ENCODE peak calls at places on chromosomes 12 and 14, in four cellular contexts. B is stimulated activated CD4-positive, alpha-beta T cell treated with anti-CD3 and anti-CD28 coated beads, Interleukin-2, amount 100 ng/mL, for 48 hours; Q is NCI-H1092 treated with DMSO at 0.1 percent for 48 hours; W is left cardiac atrium. N is an unnamed sample.
A peak's percentile ranks its signal among the peaks of the same experiment; 100 is the strongest.

GRCh38 chr12:3247077-3247476 is 169.9 kb downstream of the TSPAN9 start:
- DNase-seq in B (no peak), W (no peak), Q (no peak), N (no peak)

GRCh38 chr12:104956870-104957301 is 1.2 kb downstream of the SLC41A2 start:
- DNase-seq in W (no peak), Q (peak; percentile 31), B (no peak), N (no peak)

GRCh38 chr14:31269599-31270195 is 62.1 kb upstream of the HECTD1 start:
- DNase-seq in B (no peak), Q (no peak), W (no peak), N (no peak)

GRCh38 chr12:119859241-119859640 is 17.9 kb downstream of the CIT start:
- DNase-seq in B (no peak), Q (no peak), W (no peak), N (no peak)

GRCh38 chr14:100560471-100560870 is 26.7 kb downstream of the BEGAIN start:
- DNase-seq in Q (no peak), W (no peak), B (no peak), N (no peak)

GRCh38 chr12:6688543-6688999 is 604 bp downstream of the ZNF384 start:
- DNase-seq in B (no peak), W (peak; percentile 50), Q (no peak), N (no peak)

GRCh38 chr14:85217412-85217811 is 312.5 kb upstream of the FLRT2 start:
- DNase-seq in B (no peak), Q (no peak), W (no peak), N (no peak)

GRCh38 chr12:29725587-29726320 is 58.0 kb downstream of the TMTC1 start:
- DNase-seq in B (no peak), Q (peak; percentile 92), W (peak; percentile 69), N (peak; percentile 42)

GRCh38 chr12:67222302-67222701 is 46.9 kb upstream of the CAND1 start:
- DNase-seq in W (no peak), Q (peak; percentile 31), B (no peak), N (peak; percentile 0)

GRCh38 chr12:127592278-127592677 is 674.7 kb upstream of the TMEM132C start:
- DNase-seq in B (no peak), W (no peak), Q (no peak), N (no peak)

GRCh38 chr12:47346251-47347019 is 266.7 kb upstream of the AMIGO2 start:
- DNase-seq in Q (no peak), W (no peak), B (no peak), N (no peak)

GRCh38 chr14:55412686-55413085 is 1.1 kb upstream of the ATG14 start:
- DNase-seq in W (no peak), B (no peak), Q (no peak), N (no peak)

GRCh38 chr14:36313206-36313605 is 7.2 kb downstream of the MBIP start:
- DNase-seq in Q (peak; percentile 29), W (no peak), B (no peak), N (no peak)

GRCh38 chr12:107448198-107448597 is 237.4 kb upstream of the PWP1 start:
- DNase-seq in Q (no peak), B (no peak), W (no peak), N (no peak)